ENCODE peak calls at places on chromosomes 3 and 15, in five cellular contexts. G, M, R, K and U are unnamed samples.

GRCh38 chr3:142218703-142219102 is 6.7 kb downstream of the GK5 start:
- DNase-seq in G (no peak), M (no peak), R (no peak), K (no peak), U (peak)

GRCh38 chr15:51111061-51111460 is 16.4 kb upstream of the TNFAIP8L3 start:
- DNase-seq in G (no peak), M (no peak), R (no peak), K (no peak), U (peak)

GRCh38 chr15:73996939-73997338 is 2.4 kb downstream of the PML start:
- DNase-seq in G (no peak), M (no peak), R (peak), K (no peak), U (peak)

GRCh38 chr3:42184622-42185010 is 81.4 kb downstream of the CCK start:
- DNase-seq in G (no peak), M (no peak), R (no peak), K (no peak), U (no peak)

GRCh38 chr15:50051811-50052419 is 67.1 kb downstream of the ATP8B4 start:
- DNase-seq in G (no peak), M (peak), R (peak), K (peak), U (peak)

GRCh38 chr3:129824926-129825541 is 68.5 kb downstream of the TMCC1 start:
- DNase-seq in G (no peak), M (peak), R (peak), K (no peak), U (peak)

GRCh38 chr3:42490243-42490642 is 12.2 kb upstream of the VIPR1 start:
- DNase-seq in G (no peak), M (no peak), R (peak), K (no peak), U (no peak)

GRCh38 chr3:188185717-188186236 is 31.8 kb downstream of the LPP start:
- DNase-seq in G (no peak), M (peak), R (peak), K (no peak), U (no peak)

GRCh38 chr3:49054344-49054862 is 25.2 kb upstream of the IMPDH2 start:
- DNase-seq in G (no peak), M (no peak), R (no peak), K (no peak), U (no peak)

GRCh38 chr3:125143982-125144652 is 68.4 kb downstream of the SLC12A8 start:
- DNase-seq in G (no peak), M (no peak), R (no peak), K (no peak), U (peak)

GRCh38 chr15:74548236-74548635 is 7.2 kb downstream of the ARID3B start:
- DNase-seq in G (no peak), M (no peak), R (no peak), K (no peak), U (no peak)

GRCh38 chr3:25021816-25022215 is 406.2 kb upstream of the RARB start:
- DNase-seq in G (no peak), M (no peak), R (no peak), K (no peak), U (peak)